ENCODE peak calls at places on chromosomes 7 and 10, in seven cellular contexts. E is stomach, X is GM03348, M is body of pancreas, U is KG1, R is caudate nucleus, N is GDM1. B is an unnamed sample.

GRCh38 chr7:149385195-149385955 is 75.5 kb downstream of the ZNF777 start:
- DNase-seq in M (no peak), U (no peak), E (no peak), R (no peak), N (no peak), X (no peak), B (no peak)

GRCh38 chr10:127300868-127301321 is 104.5 kb upstream of the INSYN2A start:
- DNase-seq in X (no peak), U (no peak), M (peak), E (peak), R (no peak), N (no peak), B (no peak)

GRCh38 chr10:5752301-5752871 is 60.8 kb downstream of the GDI2 start:
- DNase-seq in N (no peak), R (no peak), M (no peak), U (no peak), E (no peak), X (peak), B (no peak)

GRCh38 chr7:137625197-137625596 is 221.6 kb downstream of the DGKI start:
- DNase-seq in M (no peak), X (no peak), E (no peak), U (no peak), N (no peak), R (no peak), B (no peak)

GRCh38 chr10:133206311-133207040 is 23.5 kb upstream of the UTF1 start:
- DNase-seq in E (no peak), R (no peak), M (no peak), N (no peak), X (no peak), U (no peak), B (no peak)

GRCh38 chr10:91409069-91409868 is 875 bp upstream of the HECTD2 start:
- DNase-seq in E (peak), N (peak), X (peak), M (peak), R (peak), U (peak), B (peak)

GRCh38 chr10:75565286-75566251 is 134.1 kb downstream of the LRMDA start:
- DNase-seq in X (no peak), R (no peak), N (no peak), E (peak), U (no peak), M (peak), B (no peak)

GRCh38 chr10:103428989-103429643 is 23.1 kb downstream of the CALHM2 start:
- DNase-seq in U (no peak), M (no peak), N (no peak), R (no peak), X (no peak), E (no peak), B (no peak)

GRCh38 chr7:96401200-96401599 is 79.3 kb upstream of the SLC25A13 start:
- DNase-seq in M (no peak), X (no peak), U (no peak), N (no peak), R (no peak), E (no peak), B (no peak)

GRCh38 chr10:63192826-63193225 is 59.7 kb downstream of the NRBF2 start:
- DNase-seq in E (no peak), M (no peak), U (no peak), R (no peak), N (no peak), X (peak), B (no peak)